ENCODE peak calls at places on chromosomes 3 and 15, in five cellular contexts. Y is left ventricle myocardium inferior, O is psoas muscle, V is breast epithelium, D is upper lobe of left lung. A is an unnamed sample. For H3K9me3 and H3K4me1, the result is how much of the 10 kb centered on the place peaks cover.

GRCh38 chr3:45545476-45545875 is 49.1 kb upstream of the LIMD1 start:
- DNase-seq in D (peak), O (peak), Y (no peak), V (no peak), A (no peak)

GRCh38 chr15:89299896-89300295 is 34.7 kb downstream of the POLG start:
- DNase-seq in V (no peak), D (no peak), Y (no peak), O (no peak), A (no peak)

GRCh38 chr3:184629555-184630160 is 68.1 kb downstream of the EPHB3 start:
- DNase-seq in Y (no peak), V (no peak), D (no peak), O (no peak), A (no peak)

GRCh38 chr3:385151-385550 is 188.6 kb downstream of the CHL1 start:
- DNase-seq in Y (no peak), D (no peak), V (no peak), O (no peak), A (no peak)

GRCh38 chr3:160279657-160280056 is 54.4 kb downstream of the C3orf80 start:
- DNase-seq in D (no peak), V (no peak), Y (no peak), O (no peak), A (no peak)

GRCh38 chr3:107683447-107683846 is 160.7 kb downstream of the BBX start:
- DNase-seq in Y (no peak), O (no peak), V (no peak), D (no peak), A (no peak)

GRCh38 chr15:39511000-39511914 is 69.6 kb upstream of the THBS1 start:
- DNase-seq in V (no peak), Y (peak), O (peak), D (no peak), A (no peak)

GRCh38 chr3:46646700-46647099 is 34.4 kb downstream of the FAM240A start:
- DNase-seq in Y (no peak), D (no peak), V (no peak), O (no peak), A (no peak)

GRCh38 chr3:11236588-11237461 is 35.4 kb upstream of the ATG7 start:
- DNase-seq in D (peak), O (peak), V (peak), Y (peak), A (peak)

GRCh38 chr3:122513386-122514122 is 1.2 kb downstream of the KPNA1 start:
- DNase-seq in O (no peak), V (no peak), Y (no peak), D (no peak), A (peak)

GRCh38 chr3:194139085-194139976 is 3.4 kb downstream of the HES1 start:
- DNase-seq in O (peak), V (no peak), D (no peak), Y (peak), A (peak)

GRCh38 chr15:55829826-55830225 is 86.9 kb upstream of the PRTG start:
- DNase-seq in Y (no peak), O (no peak), V (no peak), D (no peak), A (no peak)

GRCh38 chr3:42014443-42014945 is 52.6 kb upstream of the ULK4 start:
- DNase-seq in Y (no peak), D (peak), O (no peak), V (no peak), A (no peak)

GRCh38 chr3:89278305-89278704 is 170.9 kb downstream of the EPHA3 start:
- DNase-seq in V (no peak), D (no peak), Y (no peak), O (no peak), A (no peak)

GRCh38 chr3:10248984-10249748 is 907 bp downstream of the TATDN2 start:
- DNase-seq in O (peak), V (no peak), D (peak), Y (no peak), A (peak)

GRCh38 chr15:92637621-92638020 is 18.0 kb downstream of the FAM174B start:
- DNase-seq in O (no peak), V (peak), Y (no peak), D (no peak), A (no peak)

GRCh38 chr15:47887181-47887580 is 169.9 kb downstream of the SEMA6D start:
- DNase-seq in V (no peak), Y (no peak), O (no peak), D (no peak), A (no peak)

GRCh38 chr3:127538569-127538968 is 52.0 kb downstream of the TPRA1 start:
- DNase-seq in Y (no peak), O (no peak), V (no peak), D (no peak), A (no peak)

GRCh38 chr15:85690546-85691226 is 104.0 kb downstream of the KLHL25 start:
- DNase-seq in D (no peak), Y (no peak), V (no peak), O (no peak), A (no peak)

GRCh38 chr3:33426068-33426467 is 14.1 kb downstream of the UBP1 start:
- DNase-seq in D (no peak), Y (no peak), O (no peak), V (no peak), A (no peak)

GRCh38 chr3:57164217-57164605 is 942 bp downstream of the IL17RD start:
- DNase-seq in Y (peak), O (peak), V (peak), D (no peak), A (peak)

GRCh38 chr3:163785693-163786092 is 1292.6 kb downstream of the SI start:
- DNase-seq in D (no peak), Y (no peak), V (no peak), O (no peak), A (peak)

GRCh38 chr3:168095611-168096209 is at the start of gene GOLIM4:
- DNase-seq in Y (peak), O (peak), D (peak), V (peak), A (peak)

GRCh38 chr15:25236861-25237155 is 202.0 kb downstream of the UBE3A start:
- DNase-seq in V (no peak), O (peak), Y (no peak), D (no peak), A (no peak)

GRCh38 chr15:25235391-25235790 is 203.4 kb downstream of the UBE3A start:
- DNase-seq in D (no peak), O (peak), V (no peak), Y (no peak), A (no peak)

GRCh38 chr15:25233766-25234350 is 205.0 kb downstream of the UBE3A start:
- DNase-seq in D (no peak), V (no peak), Y (no peak), O (no peak), A (no peak)

GRCh38 chr15:25236143-25236860 is 202.5 kb downstream of the UBE3A start:
- DNase-seq in Y (no peak), V (no peak), O (peak), D (no peak), A (no peak)

GRCh38 chr15:25234831-25235230 is 204.0 kb downstream of the UBE3A start:
- DNase-seq in O (peak), Y (no peak), V (no peak), D (no peak), A (no peak)
- H3K9me3 ChIP-seq in O (under half), Y (under half), V (half or more), D (half or more), A (under half)

GRCh38 chr3:105866656-105867653 is 1.9 kb downstream of the CBLB start:
- DNase-seq in O (peak), D (no peak), Y (no peak), V (no peak), A (no peak)
- H3K4me1 ChIP-seq in O (under half), D (under half), Y (half or more), V (under half), A (under half)

GRCh38 chr15:33068531-33068990 is 126.0 kb downstream of the FMN1 start:
- DNase-seq in D (peak), Y (peak), O (peak), V (peak), A (no peak)
- H3K4me3 ChIP-seq in D (no peak), Y (no peak), O (peak), V (no peak), A (no peak)

DNA sequence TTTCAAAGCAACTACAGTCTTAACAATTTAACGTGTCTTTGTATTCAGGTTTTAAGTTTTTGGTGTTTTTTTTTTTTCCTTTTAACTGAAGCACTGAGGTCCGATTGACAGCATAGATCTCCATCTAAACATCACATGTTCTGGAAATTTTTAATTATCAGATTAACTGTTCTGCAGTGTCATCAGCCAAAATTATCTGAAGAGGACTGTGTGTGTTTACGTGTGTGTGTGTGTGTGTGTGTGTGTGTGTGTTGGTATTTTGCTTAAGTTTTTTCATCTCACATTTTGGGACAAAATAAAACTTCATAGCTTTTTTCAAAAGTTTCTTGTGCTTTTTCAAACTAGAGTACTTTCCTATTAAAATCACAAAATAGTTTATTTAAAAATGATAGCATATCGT is 1.8 kb downstream of the PIK3CA start:
- DNase-seq in O (no peak), V (no peak), Y (no peak), D (no peak), A (no peak)
- H3K9me3 ChIP-seq in O (under half), V (under half), Y (under half), D (under half), A (under half)

DNA sequence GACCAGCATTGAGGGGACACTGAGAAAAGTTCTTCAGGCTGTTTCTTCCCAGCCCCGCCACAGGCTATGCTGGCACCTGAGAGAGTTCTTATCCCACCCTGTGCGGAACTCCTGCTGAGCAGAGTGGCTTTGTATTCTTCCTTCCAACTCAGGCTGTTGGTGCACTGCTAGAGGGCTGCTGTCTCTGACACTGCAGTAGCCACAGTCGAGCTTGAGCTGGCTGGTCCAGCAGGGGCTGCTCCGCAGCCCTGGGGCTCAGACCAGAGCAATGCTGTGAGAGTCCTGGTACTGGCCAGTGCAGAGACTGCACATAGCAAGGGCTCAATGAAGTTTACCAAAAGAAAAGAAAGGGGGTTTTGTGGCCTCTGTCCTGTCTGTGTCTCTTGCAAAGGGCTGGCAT is 3.6 kb downstream of the GNAI2 start:
- DNase-seq in D (no peak), V (no peak), Y (no peak), O (no peak), A (no peak)
- H3K4me1 ChIP-seq in D (half or more), V (under half), Y (half or more), O (under half), A (under half)

A was measured in HAP-1.